ENCODE peak calls at places on chromosomes 11 and 22, in five cellular contexts. O is stomach, I is lung, N is lower lobe of right lung, E is Peyer's patch. J is an unnamed sample. For H3K4me1, the result is how much of the 10 kb centered on the place peaks cover.

GRCh38 chr22:37907036-37907954 is 1.2 kb downstream of the MICALL1 start:
- DNase-seq in O (no peak), I (no peak), N (no peak), E (no peak), J (peak)

GRCh38 chr11:11620966-11621880 is 582 bp downstream of the GALNT18 start:
- DNase-seq in O (peak), I (peak), N (peak), E (no peak), J (peak)

GRCh38 chr11:44987506-44987905 is 36.8 kb upstream of the TP53I11 start:
- DNase-seq in O (peak), I (no peak), N (no peak), E (peak), J (no peak)

GRCh38 chr11:33455827-33456226 is 198.6 kb downstream of the HIPK3 start:
- DNase-seq in O (no peak), I (no peak), N (no peak), E (no peak), J (no peak)

GRCh38 chr11:12827929-12828812 is 153.9 kb downstream of the TEAD1 start:
- DNase-seq in O (peak), I (no peak), N (no peak), E (peak), J (no peak)

GRCh38 chr11:98979212-98979611 is 41.5 kb upstream of the CNTN5 start:
- DNase-seq in O (no peak), I (no peak), N (no peak), E (no peak), J (no peak)

GRCh38 chr11:121119444-121119843 is 18.4 kb downstream of the TECTA start:
- DNase-seq in O (no peak), I (no peak), N (no peak), E (no peak), J (no peak)

GRCh38 chr22:22753526-22754267 is 109.3 kb downstream of the GGTLC2 start:
- DNase-seq in O (peak), I (peak), N (no peak), E (peak), J (peak)

GRCh38 chr22:39300198-39300830 is 19.1 kb downstream of the RPL3 start:
- DNase-seq in O (no peak), I (no peak), N (peak), E (peak), J (no peak)

GRCh38 chr11:72534859-72535547 is 100.7 kb upstream of the CLPB start:
- DNase-seq in O (no peak), I (no peak), N (no peak), E (no peak), J (no peak)

GRCh38 chr11:11979487-11980117 is 28.8 kb downstream of the DKK3 start:
- DNase-seq in O (peak), I (no peak), N (no peak), E (no peak), J (no peak)

GRCh38 chr11:34809191-34810106 is 106.7 kb downstream of the APIP start:
- DNase-seq in O (no peak), I (no peak), N (no peak), E (no peak), J (no peak)

GRCh38 chr22:21712751-21713427 is 22.7 kb downstream of the YPEL1 start:
- DNase-seq in O (peak), I (peak), N (peak), E (peak), J (no peak)

GRCh38 chr22:38715852-38716251 is 10.1 kb downstream of the GTPBP1 start:
- DNase-seq in O (no peak), I (no peak), N (no peak), E (no peak), J (no peak)

GRCh38 chr11:130204703-130205095 is 45.1 kb downstream of the ST14 start:
- DNase-seq in O (no peak), I (no peak), N (peak), E (peak), J (peak)

GRCh38 chr11:35227551-35228341 is 88.8 kb downstream of the CD44 start:
- DNase-seq in O (no peak), I (no peak), N (no peak), E (no peak), J (no peak)

GRCh38 chr22:45526768-45527360 is 24.2 kb downstream of the FBLN1 start:
- DNase-seq in O (no peak), I (no peak), N (no peak), E (no peak), J (no peak)

GRCh38 chr22:34324763-34325162 is 404.5 kb upstream of the LARGE1 start:
- DNase-seq in O (no peak), I (no peak), N (no peak), E (no peak), J (no peak)

GRCh38 chr11:126766425-126766824 is 234.1 kb downstream of the KIRREL3 start:
- DNase-seq in O (no peak), I (peak), N (no peak), E (no peak), J (no peak)

GRCh38 chr11:108680267-108680666 is 15.4 kb downstream of the DDX10 start:
- DNase-seq in O (no peak), I (no peak), N (no peak), E (no peak), J (no peak)

GRCh38 chr11:29318134-29318845 is 698.5 kb downstream of the KCNA4 start:
- DNase-seq in O (no peak), I (no peak), N (no peak), E (no peak), J (no peak)

GRCh38 chr11:70404244-70404643 is 5.9 kb downstream of the CTTN start:
- DNase-seq in O (no peak), I (no peak), N (no peak), E (no peak), J (peak)

GRCh38 chr22:43013355-43014061 is 1.4 kb downstream of the PACSIN2 start:
- DNase-seq in O (no peak), I (no peak), N (no peak), E (no peak), J (no peak)
- H3K4me1 ChIP-seq in O (half or more), I (under half), N (under half), E (under half), J (under half)

GRCh38 chr11:117428856-117429229 is 101.2 kb downstream of the CEP164 start:
- DNase-seq in O (no peak), I (no peak), N (no peak), E (no peak), J (no peak)
- TF ChIP-seq CTCF in O (no peak), I (no peak), N (no peak), E (no peak), J (no peak)

GRCh38 chr11:119586181-119586580 is 142.8 kb downstream of the NECTIN1 start:
- DNase-seq in O (no peak), I (no peak), N (no peak), E (peak), J (no peak)

GRCh38 chr11:119583585-119583984 is 145.4 kb downstream of the NECTIN1 start:
- DNase-seq in O (no peak), I (no peak), N (no peak), E (peak), J (no peak)

GRCh38 chr11:119584193-119585037 is 144.6 kb downstream of the NECTIN1 start:
- DNase-seq in O (peak), I (no peak), N (peak), E (peak), J (peak)

GRCh38 chr11:119589011-119589410 is 140.0 kb downstream of the NECTIN1 start:
- DNase-seq in O (no peak), I (no peak), N (no peak), E (no peak), J (no peak)

GRCh38 chr11:119585038-119585666 is 143.8 kb downstream of the NECTIN1 start:
- DNase-seq in O (peak), I (no peak), N (no peak), E (peak), J (peak)
- H3K27ac ChIP-seq in O (no peak), I (no peak), N (no peak), E (no peak), J (no peak)

DNA sequence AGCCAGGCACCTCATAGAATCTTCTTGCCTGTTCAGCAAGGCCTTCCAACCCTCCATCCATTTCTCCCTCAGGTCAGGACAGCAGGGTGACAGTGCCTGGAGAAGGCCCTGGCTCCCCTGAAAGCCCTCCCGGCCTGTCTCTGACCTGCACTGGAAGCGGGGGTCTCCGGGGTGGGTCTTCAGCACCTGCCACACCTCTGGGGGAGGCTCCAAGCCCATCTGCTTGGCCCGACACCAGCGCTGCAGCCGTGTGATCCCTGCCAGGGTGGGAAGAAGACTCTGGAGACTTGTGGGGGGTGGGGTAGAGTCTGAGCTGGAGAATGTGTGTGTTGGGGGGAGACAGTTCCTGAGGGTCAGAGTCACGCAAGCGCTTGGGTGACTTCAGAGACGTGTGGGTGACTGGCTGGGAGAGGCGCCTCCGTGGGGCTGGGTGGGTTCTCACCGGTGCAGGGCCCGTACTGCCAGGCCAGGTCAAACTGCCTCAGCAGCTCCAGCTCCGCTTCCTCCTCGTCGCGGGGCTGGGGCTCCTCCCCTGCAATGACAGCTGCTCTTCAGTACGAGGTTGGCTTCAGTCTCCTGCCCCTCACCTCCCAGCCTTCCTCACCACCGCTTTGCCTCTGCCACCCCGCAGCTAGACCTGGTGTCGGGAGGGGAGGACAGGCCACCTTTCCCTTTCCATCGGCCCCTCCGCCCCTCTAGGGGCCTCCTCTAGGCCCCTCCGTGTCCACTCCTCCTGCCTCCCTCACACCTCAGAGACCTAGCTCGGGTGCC is 615 bp downstream of the POLD4 start:
- DNase-seq in O (peak), I (peak), N (peak), E (peak), J (peak)
- H3K4me1 ChIP-seq in O (half or more), I (under half), N (half or more), E (half or more), J (under half)

DNA sequence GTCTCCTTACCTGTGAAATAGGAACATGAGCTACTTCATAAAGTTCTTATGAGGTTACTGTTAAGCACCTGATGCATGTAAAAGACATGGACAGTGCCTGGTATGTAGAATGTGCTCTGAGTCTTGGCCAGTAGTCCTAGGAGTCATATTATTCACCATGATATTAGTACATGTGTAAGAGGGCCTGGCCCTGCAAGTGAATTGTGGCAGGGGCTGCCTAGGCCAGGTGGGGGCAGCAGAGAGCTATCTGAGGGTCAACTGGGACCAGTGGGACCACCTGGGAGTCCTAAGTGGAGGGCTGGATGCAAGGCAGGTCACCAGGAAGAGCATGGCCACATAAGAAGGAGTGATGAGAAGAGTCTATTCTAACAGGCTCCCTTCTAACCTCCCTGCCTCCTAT is 529.5 kb downstream of the SOX6 start:
- DNase-seq in O (no peak), I (peak), N (no peak), E (peak), J (no peak)
- TF ChIP-seq CTCF in O (peak), I (no peak), N (peak), E (peak), J (peak)

GRCh38 chr11:132977746-132978145 is 554.6 kb downstream of the OPCML start:
- DNase-seq in O (no peak), I (no peak), N (no peak), E (no peak), J (no peak)

GRCh38 chr11:132983289-132983688 is 549.0 kb downstream of the OPCML start:
- DNase-seq in O (no peak), I (no peak), N (no peak), E (no peak), J (no peak)

GRCh38 chr11:132980721-132981120 is 551.6 kb downstream of the OPCML start:
- DNase-seq in O (no peak), I (no peak), N (no peak), E (no peak), J (no peak)

GRCh38 chr11:132982769-132983168 is 549.5 kb downstream of the OPCML start:
- DNase-seq in O (no peak), I (no peak), N (no peak), E (no peak), J (no peak)

DNA sequence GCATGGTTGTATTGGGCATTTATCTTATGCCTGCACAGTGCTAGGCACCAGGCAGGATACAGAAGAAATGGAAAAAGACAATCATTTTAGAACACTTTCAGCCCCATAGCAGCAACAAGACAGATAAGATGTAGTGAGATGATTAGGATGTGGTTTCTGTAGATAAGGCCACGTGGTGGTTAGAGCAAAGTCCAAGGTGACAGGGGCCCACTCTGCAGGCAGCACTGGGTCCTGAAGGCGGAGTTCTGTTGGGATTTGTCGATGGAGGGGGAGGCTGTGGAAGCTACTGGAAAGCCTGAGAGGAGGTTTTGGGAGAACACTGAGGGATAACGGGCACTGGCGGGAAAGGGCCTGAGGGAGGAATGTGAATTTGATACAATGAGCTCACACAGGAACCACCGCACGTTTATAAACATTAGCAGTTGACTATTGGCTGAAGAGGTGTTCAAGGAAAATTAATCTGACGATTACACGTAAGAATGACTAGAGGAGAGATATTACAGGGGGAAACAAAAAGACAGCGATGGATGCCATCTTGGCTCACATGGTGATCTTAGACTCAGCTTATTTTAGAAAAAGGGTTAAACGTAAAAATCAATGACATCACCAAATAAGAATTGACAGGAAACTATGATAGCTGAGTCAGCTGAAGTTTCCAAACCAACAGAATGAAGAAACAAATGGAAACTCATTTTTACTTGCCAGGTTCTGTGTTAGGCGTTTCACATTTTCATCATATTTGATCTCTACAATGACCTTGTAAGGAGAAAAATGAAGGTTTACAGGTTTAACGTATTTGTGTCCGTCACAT is 551.0 kb downstream of the OPCML start:
- DNase-seq in O (no peak), I (no peak), N (no peak), E (no peak), J (no peak)
- H3K27ac ChIP-seq in O (no peak), I (no peak), N (no peak), E (no peak), J (no peak)

DNA sequence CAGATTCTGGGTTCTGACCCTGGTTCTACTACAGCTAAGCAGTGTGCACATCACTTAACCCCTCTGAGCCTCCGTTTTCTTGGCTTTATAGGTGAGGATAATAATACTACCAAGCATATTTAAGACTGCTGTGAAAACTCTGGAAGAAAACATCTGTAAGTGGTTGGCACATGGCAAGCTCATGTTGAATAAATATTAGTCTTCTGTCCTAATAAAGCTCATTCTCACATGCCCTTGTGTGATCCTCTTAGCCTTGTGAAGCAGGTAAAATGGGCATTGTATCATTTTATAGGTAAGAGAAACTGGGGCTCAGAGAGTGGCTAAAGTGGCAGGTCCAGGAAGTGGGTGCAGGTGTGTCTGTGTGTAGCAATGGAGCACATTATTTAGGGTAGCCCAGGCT is 8.5 kb downstream of the PKNOX2 start:
- DNase-seq in O (no peak), I (no peak), N (no peak), E (no peak), J (no peak)
- H3K4me1 ChIP-seq in O (under half), I (under half), N (under half), E (under half), J (under half)

DNA sequence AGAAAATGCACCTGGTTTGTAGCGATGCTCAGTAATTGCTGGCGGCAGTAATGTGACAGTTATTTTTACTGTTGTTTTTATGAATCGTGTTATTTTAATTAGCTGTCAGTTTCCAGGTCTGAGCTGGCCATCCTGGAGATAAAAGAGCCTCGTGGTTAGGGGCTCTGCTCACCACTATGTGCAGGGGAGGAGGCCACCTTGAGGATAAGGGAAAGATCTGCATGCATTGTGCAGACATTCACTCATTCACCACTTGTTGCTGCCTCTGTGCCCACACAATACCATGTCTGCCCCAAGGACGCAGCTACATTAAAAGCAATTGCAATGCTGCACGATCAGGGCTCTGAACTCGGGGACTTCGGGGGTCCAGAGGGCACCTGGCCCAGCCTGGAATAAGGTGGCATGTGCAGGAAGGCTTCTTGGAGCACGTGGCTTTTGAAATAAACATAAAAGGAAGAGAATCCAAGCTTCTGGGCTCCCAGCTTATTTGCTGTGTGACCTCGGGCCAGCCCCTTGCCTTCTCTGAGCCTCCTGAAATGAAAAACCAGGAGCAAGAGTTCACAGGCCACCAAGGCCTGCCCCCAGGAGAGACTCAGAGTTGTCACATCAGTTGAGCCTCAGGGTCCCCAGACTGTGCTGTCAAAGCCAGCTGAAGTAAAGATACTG is 44.7 kb upstream of the SHISAL1 start:
- DNase-seq in O (no peak), I (no peak), N (peak), E (no peak), J (no peak)
- TF ChIP-seq CTCF in O (no peak), I (no peak), N (no peak), E (no peak), J (no peak)

GRCh38 chr11:86589856-86590589 is 82.4 kb downstream of the ME3 start:
- DNase-seq in O (no peak), I (no peak), N (no peak), E (no peak), J (no peak)

GRCh38 chr11:86588566-86589090 is 83.8 kb downstream of the ME3 start:
- DNase-seq in O (no peak), I (peak), N (no peak), E (no peak), J (no peak)

GRCh38 chr11:86589204-86589603 is 83.2 kb downstream of the ME3 start:
- DNase-seq in O (no peak), I (no peak), N (no peak), E (no peak), J (no peak)

GRCh38 chr11:86586307-86586706 is 86.1 kb downstream of the ME3 start:
- DNase-seq in O (no peak), I (no peak), N (no peak), E (peak), J (no peak)

DNA sequence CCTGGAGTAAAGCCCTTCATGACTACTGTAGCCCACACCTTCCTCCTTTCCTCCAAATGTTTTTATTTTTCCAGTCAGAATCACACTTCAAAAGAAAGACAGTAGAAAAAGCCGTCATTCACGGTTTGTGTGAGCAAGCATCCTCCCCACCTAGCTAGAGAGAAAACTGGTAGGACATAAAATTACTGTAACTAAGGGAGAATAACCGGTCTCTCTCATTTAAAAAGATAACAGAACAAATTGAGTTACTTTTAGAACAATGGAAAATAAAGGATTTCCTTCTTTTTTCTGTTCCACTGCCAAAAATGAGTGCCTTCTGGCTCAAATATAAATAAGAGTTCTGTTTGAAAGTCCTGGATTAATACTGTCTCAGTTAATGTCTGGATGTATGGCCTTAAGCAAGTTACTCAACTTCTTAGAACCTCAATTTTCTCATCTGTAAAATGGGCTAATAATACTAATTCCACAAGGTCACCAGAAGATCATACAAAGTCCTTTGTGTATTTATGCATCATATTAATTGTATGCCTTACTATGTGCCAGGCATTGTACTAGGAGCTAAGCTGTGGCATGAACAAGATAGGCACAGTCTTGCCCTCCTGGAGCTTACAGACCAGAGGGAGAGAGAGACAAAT is 84.7 kb downstream of the ME3 start:
- DNase-seq in O (no peak), I (no peak), N (no peak), E (no peak), J (no peak)
- H3K27ac ChIP-seq in O (no peak), I (no peak), N (no peak), E (no peak), J (peak)